ENCODE peak calls at places on chromosomes 12 and 14, in five cellular contexts. C is WTC11, X is HepG2, F is K562, O is GM12878. W is an unnamed sample.

GRCh38 chr12:26711072-26711471 is 121.9 kb downstream of the ITPR2 start:
- DNase-seq in C (no peak), X (no peak), F (no peak), O (no peak), W (no peak)

GRCh38 chr12:1668833-1669543 is 21.9 kb upstream of the ADIPOR2 start:
- DNase-seq in C (no peak), X (peak), F (peak), O (no peak), W (no peak)

GRCh38 chr12:125247477-125247876 is 182.2 kb downstream of the AACS start:
- DNase-seq in C (no peak), X (no peak), F (peak), O (no peak), W (peak)

GRCh38 chr12:55142896-55143870 is 17.0 kb downstream of the OR9K2 start:
- DNase-seq in C (peak), X (peak), F (peak), O (no peak), W (peak)

GRCh38 chr12:92953747-92954146 is 24.7 kb upstream of the EEA1 start:
- DNase-seq in C (no peak), X (no peak), F (no peak), O (no peak), W (no peak)

GRCh38 chr12:54358945-54359761 is 5.1 kb downstream of the GPR84 start:
- DNase-seq in C (peak), X (peak), F (peak), O (peak), W (peak)

GRCh38 chr14:49691031-49691430 is 1.9 kb upstream of the KLHDC1 start:
- DNase-seq in C (no peak), X (no peak), F (peak), O (no peak), W (no peak)

GRCh38 chr12:75892779-75893408 is 138.7 kb downstream of the PHLDA1 start:
- DNase-seq in C (no peak), X (no peak), F (peak), O (no peak), W (no peak)

GRCh38 chr12:15011162-15011561 is 38.3 kb downstream of the PDE6H start:
- DNase-seq in C (no peak), X (no peak), F (no peak), O (no peak), W (no peak)
- TF ChIP-seq ESRRA in C (no peak), X (no peak), F (no peak), O (no peak), W (no peak)

DNA sequence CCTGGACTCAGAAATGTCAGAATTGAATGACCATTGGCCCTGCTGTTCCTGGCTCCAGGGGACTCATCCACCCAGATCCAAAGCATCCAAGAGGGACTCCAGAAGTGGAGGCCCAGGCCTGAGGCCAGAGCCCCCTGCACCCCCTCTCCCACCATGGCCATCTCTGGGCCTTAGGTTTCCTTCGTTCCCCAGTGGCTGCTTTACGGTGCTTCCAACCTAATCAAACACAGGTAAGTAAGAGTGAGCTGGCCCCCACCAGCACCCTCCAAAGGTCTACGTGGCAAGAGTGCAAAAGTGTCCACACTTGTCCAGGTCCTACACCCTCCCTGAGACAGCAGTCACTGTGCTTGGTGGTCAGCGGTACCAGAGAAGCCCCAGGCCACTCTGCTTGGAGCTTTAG is 139.0 kb downstream of the DPF3 start:
- DNase-seq in C (no peak), X (no peak), F (no peak), O (no peak), W (no peak)
- TF ChIP-seq ESRRA in C (no peak), X (no peak), F (no peak), O (no peak), W (no peak)

DNA sequence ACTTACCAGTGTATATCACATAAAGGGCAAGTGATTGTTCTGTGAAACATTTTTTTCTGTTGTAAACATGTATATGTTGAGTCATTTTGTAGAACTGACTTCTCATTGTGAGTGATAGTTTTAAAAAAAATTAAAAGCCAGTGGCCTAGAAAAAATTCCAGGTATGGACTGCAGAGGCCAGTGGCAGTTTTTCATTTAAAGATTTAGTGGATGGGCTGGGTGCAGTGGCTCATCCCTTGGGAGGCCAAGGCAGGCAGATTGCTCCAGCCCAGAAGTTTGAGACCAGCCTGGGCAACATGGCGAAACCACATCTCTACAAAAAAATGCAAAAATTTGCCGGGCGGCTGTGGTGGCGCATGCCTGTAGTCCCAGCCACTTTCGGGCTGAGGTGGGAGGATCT is 84.7 kb upstream of the MDM1 start:
- DNase-seq in C (no peak), X (no peak), F (no peak), O (no peak), W (no peak)
- TF ChIP-seq ESRRA in C (no peak), X (no peak), F (no peak), O (no peak), W (no peak)

DNA sequence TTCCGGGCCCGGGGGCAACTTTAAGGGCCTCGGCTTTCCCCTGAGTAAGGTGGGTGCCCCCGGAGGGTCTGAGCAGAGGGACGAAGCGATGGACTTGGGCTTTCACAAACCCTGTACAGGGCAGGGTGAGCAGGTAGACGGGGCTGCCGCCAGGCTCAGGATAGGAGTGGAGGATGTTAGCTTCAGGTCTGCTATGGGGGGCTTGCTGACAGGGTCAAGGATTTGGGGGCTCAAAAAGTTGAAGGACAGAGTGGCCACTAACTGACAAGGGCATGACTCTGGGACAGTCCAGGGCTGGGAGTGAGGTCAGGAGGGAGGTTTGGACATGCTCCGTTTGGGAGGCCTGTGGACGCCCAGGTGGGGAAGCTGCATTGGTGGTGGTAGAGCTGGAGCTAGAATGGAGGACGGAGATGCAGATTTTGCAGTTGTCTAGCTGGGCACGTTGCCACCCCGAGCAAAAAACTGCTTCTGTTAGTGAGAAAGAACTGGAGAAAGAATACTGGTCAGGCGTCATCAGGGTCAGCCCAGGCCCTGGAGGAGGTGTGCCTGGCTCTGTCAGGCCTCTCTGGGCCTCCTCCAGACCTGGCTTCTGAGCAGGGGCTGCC is 113.3 kb downstream of the ADGRD1 start:
- DNase-seq in C (no peak), X (no peak), F (no peak), O (no peak), W (no peak)
- TF ChIP-seq ESRRA in C (no peak), X (no peak), F (no peak), O (no peak), W (no peak)

GRCh38 chr12:48536602-48537001 is 11.2 kb downstream of the OR8S1 start:
- DNase-seq in C (no peak), X (no peak), F (no peak), O (no peak), W (no peak)

GRCh38 chr12:48542300-48542928 is 17.0 kb downstream of the OR8S1 start:
- DNase-seq in C (no peak), X (peak), F (peak), O (no peak), W (peak)
- TF ChIP-seq ESRRA in C (no peak), X (no peak), F (no peak), O (no peak), W (no peak)

W was measured in A549.